ENCODE peak calls at places on chromosome 19, in four cellular contexts. K, G, W and J are unnamed samples.

GRCh38 chr19:48346161-48346560 is 17.6 kb downstream of the TMEM143 start:
- DNase-seq in K (peak), G (no peak), W (peak), J (no peak)

GRCh38 chr19:42275103-42275502 is 6.1 kb downstream of the CIC start:
- DNase-seq in K (no peak), G (no peak), W (no peak), J (no peak)

GRCh38 chr19:45470147-45471081 is 2.6 kb downstream of the FOSB start:
- DNase-seq in K (peak), G (peak), W (peak), J (peak)

GRCh38 chr19:33407716-33408115 is 34.2 kb downstream of the CEBPG start:
- DNase-seq in K (no peak), G (no peak), W (no peak), J (no peak)

GRCh38 chr19:47022541-47023447 is 3.2 kb downstream of the NPAS1 start:
- DNase-seq in K (no peak), G (no peak), W (no peak), J (no peak)

GRCh38 chr19:52896431-52897148 is 845 bp downstream of the ZNF320 start:
- DNase-seq in K (peak), G (no peak), W (peak), J (no peak)

GRCh38 chr19:18523841-18524240 is 2.0 kb upstream of the ELL start:
- DNase-seq in K (no peak), G (no peak), W (no peak), J (no peak)

GRCh38 chr19:40523322-40524047 is 53.2 kb upstream of the SHKBP1 start:
- DNase-seq in K (peak), G (no peak), W (peak), J (no peak)

GRCh38 chr19:53158119-53158656 is 665 bp downstream of the ZNF347 start:
- DNase-seq in K (peak), G (no peak), W (peak), J (peak)

GRCh38 chr19:37990362-37990761 is 83.4 kb downstream of the SIPA1L3 start:
- DNase-seq in K (no peak), G (no peak), W (no peak), J (no peak)

GRCh38 chr19:49574206-49574755 is 6.1 kb downstream of the NOSIP start:
- DNase-seq in K (no peak), G (no peak), W (no peak), J (no peak)

GRCh38 chr19:54190942-54191670 is at the start of gene TSEN34:
- DNase-seq in K (peak), G (peak), W (no peak), J (peak)

GRCh38 chr19:51024924-51025323 is 1.5 kb downstream of the KLK11 start:
- DNase-seq in K (no peak), G (no peak), W (no peak), J (no peak)

GRCh38 chr19:55067869-55068268 is 4.9 kb upstream of the RDH13 start:
- DNase-seq in K (no peak), G (no peak), W (no peak), J (no peak)

GRCh38 chr19:40519352-40520322 is 52.8 kb downstream of the SPTBN4 start:
- DNase-seq in K (peak), G (no peak), W (no peak), J (no peak)

GRCh38 chr19:18904334-18905057 is 8.5 kb upstream of the CERS1 start:
- DNase-seq in K (no peak), G (no peak), W (no peak), J (no peak)

GRCh38 chr19:42098781-42099180 is 22.8 kb downstream of the ZNF574 start:
- DNase-seq in K (no peak), G (no peak), W (no peak), J (no peak)

GRCh38 chr19:18895828-18896341 is at the start of gene CERS1:
- DNase-seq in K (no peak), G (no peak), W (no peak), J (no peak)

GRCh38 chr19:7833225-7834156 is 3.5 kb downstream of the EVI5L start:
- DNase-seq in K (peak), G (no peak), W (peak), J (no peak)

GRCh38 chr19:8221161-8221560 is 12.0 kb downstream of the CERS4 start:
- DNase-seq in K (no peak), G (no peak), W (no peak), J (no peak)

GRCh38 chr19:17556995-17557394 is 1.5 kb downstream of the COLGALT1 start:
- DNase-seq in K (no peak), G (no peak), W (no peak), J (no peak)

GRCh38 chr19:56705939-56706338 is 34.4 kb upstream of the ZNF835 start:
- DNase-seq in K (no peak), G (no peak), W (no peak), J (no peak)

GRCh38 chr19:2014081-2014693 is 1.3 kb downstream of the BTBD2 start:
- DNase-seq in K (no peak), G (no peak), W (no peak), J (no peak)
- H3K4me3 ChIP-seq in K (peak), G (peak), W (peak), J (peak)

GRCh38 chr19:32222594-32222993 is 122.8 kb upstream of the ZNF507 start:
- DNase-seq in K (no peak), G (no peak), W (no peak), J (no peak)

GRCh38 chr19:32227561-32228165 is 117.7 kb upstream of the ZNF507 start:
- DNase-seq in K (no peak), G (no peak), W (no peak), J (no peak)

GRCh38 chr19:32223595-32224370 is 121.6 kb upstream of the ZNF507 start:
- DNase-seq in K (no peak), G (no peak), W (no peak), J (no peak)

GRCh38 chr19:32223106-32223505 is 122.3 kb upstream of the ZNF507 start:
- DNase-seq in K (no peak), G (no peak), W (no peak), J (no peak)

DNA sequence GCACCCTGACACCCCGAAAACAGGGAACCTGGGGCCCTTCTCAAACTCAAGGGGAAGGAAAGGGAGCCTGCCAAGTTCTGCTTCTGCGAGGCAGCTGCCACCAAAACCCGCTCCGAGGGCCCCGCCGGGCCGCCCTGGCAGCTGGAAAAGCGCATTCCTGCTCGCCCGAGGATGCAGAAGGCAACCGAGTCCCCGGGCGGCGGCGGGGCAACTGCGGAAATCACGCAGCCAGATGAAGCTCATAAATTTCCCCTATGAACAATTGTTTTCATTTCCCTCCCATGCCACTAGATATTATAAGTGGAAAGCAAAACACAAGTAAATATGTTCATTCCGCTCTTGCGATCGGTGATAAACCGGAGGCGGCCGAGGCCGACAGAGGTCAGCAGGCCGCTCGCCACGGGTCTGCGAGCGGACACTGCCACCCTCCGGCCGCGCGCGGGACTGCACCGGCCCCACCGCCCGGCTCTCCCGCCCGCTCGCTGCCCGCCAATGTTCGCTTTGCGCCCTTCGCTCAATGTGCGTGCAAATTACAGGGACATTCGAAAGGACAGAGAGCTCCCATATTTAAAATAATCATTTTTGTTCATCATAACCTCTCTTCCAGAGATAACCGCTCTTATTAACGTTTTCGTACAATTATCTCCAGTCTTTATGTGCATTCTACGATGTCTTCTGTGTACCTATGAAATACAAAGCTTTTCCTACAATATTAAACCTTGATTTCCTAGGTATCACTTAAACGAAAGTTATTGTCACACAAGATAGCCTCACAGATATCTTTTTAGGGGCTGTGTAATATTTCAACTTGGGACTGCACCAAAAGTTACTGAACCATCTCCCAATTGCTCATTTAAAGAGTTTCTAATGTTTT is 120.8 kb upstream of the ZNF507 start:
- DNase-seq in K (peak), G (no peak), W (peak), J (no peak)
- H3K4me3 ChIP-seq in K (peak), G (peak), W (no peak), J (peak)

GRCh38 chr19:6298413-6298812 is 18.6 kb upstream of the MLLT1 start:
- DNase-seq in K (no peak), G (no peak), W (no peak), J (no peak)
- H3K4me3 ChIP-seq in K (no peak), G (no peak), W (no peak), J (no peak)

GRCh38 chr19:5048727-5049553 is 80.0 kb downstream of the KDM4B start:
- DNase-seq in K (peak), G (peak), W (peak), J (peak)
- H3K4me3 ChIP-seq in K (no peak), G (peak), W (peak), J (peak)

DNA sequence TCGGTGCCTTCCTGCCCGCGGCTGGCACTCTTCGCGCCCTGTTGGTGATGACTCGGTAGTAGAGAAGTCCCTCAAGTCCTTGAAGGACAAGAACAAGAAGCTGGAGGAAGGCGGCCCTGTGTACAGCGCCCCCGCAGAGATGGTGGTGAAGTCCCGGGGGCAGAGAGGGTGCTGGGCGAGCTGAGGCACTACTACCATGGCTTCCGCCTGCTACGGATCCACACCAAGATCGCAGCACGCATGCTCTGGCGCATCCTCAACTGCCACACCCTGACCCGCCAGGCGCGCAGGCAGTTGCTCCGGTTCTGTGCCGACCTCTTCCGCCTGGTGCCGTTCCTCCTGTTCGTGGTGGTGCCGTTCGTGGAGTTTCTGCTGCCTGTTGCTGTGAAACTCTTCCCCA is 11.1 kb downstream of the ZSCAN1 start:
- DNase-seq in K (no peak), G (no peak), W (no peak), J (no peak)
- H3K4me3 ChIP-seq in K (no peak), G (no peak), W (no peak), J (no peak)

GRCh38 chr19:2528543-2529173 is 52.7 kb downstream of the GADD45B start:
- DNase-seq in K (no peak), G (no peak), W (no peak), J (no peak)

GRCh38 chr19:2529473-2529918 is 53.6 kb downstream of the GADD45B start:
- DNase-seq in K (peak), G (no peak), W (peak), J (no peak)

GRCh38 chr19:2527716-2528115 is 51.8 kb downstream of the GADD45B start:
- DNase-seq in K (no peak), G (no peak), W (no peak), J (no peak)

GRCh38 chr19:2524840-2525723 is 49.2 kb downstream of the GADD45B start:
- DNase-seq in K (no peak), G (peak), W (peak), J (peak)

GRCh38 chr19:2527171-2527570 is 51.2 kb downstream of the GADD45B start:
- DNase-seq in K (no peak), G (no peak), W (no peak), J (no peak)
- H3K4me3 ChIP-seq in K (no peak), G (no peak), W (no peak), J (no peak)

GRCh38 chr19:14473073-14473790 is 1.9 kb downstream of the PTGER1 start:
- DNase-seq in K (no peak), G (no peak), W (no peak), J (no peak)
- H3K4me3 ChIP-seq in K (no peak), G (peak), W (no peak), J (peak)

DNA sequence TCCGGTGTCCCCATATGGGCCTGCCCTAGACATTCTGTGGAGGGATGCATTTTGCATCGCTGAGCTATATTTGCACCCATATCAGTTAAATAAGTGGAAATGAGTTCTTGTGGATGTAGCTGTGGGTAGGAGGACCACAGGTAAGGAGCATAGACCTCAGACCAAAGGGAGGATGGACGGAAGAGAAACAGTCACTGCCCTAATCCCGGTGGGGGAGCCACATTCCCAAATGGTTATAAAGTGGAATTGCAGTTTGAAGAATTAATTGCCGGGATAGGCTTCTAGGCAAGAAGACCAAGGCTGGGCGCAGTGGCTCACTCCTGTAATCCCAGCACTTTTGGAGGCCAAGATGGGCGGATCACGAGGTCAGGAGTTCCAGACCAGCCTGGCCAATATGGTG is 1.8 kb downstream of the SDHAF1 start:
- DNase-seq in K (no peak), G (no peak), W (no peak), J (no peak)
- H3K4me3 ChIP-seq in K (no peak), G (no peak), W (no peak), J (no peak)